ENCODE peak calls at places on chromosome 10, in seven cellular contexts. One of them, this sample, is unnamed.

GRCh38 chr10:25818751-25819150 is 115.3 kb upstream of the MYO3A start:
- DNase-seq in tibial nerve: no peak
- DNase-seq in uterus: no peak
- DNase-seq in HepG2: no peak
- DNase-seq in stomach: no peak
- DNase-seq in adrenal gland: no peak
- DNase-seq in ovary: no peak
- DNase-seq in this sample: no peak

GRCh38 chr10:26697163-26697921 is at the start of gene PDSS1:
- DNase-seq in tibial nerve: peak; percentile 45
- DNase-seq in uterus: peak; percentile 64
- DNase-seq in HepG2: peak; percentile 46
- DNase-seq in stomach: peak; percentile 75
- DNase-seq in adrenal gland: peak; percentile 68
- DNase-seq in ovary: peak; percentile 57
- DNase-seq in this sample: peak; percentile 71

GRCh38 chr10:55374917-55375316 is 573.9 kb upstream of the PCDH15 start:
- DNase-seq in tibial nerve: no peak
- DNase-seq in uterus: no peak
- DNase-seq in HepG2: no peak
- DNase-seq in stomach: no peak
- DNase-seq in adrenal gland: no peak
- DNase-seq in ovary: no peak
- DNase-seq in this sample: no peak

GRCh38 chr10:105140600-105140999 is 499.5 kb downstream of the SORCS3 start:
- DNase-seq in tibial nerve: no peak
- DNase-seq in uterus: no peak
- DNase-seq in HepG2: no peak
- DNase-seq in stomach: no peak
- DNase-seq in adrenal gland: no peak
- DNase-seq in ovary: no peak
- DNase-seq in this sample: no peak

GRCh38 chr10:131818510-131819234 is 82.1 kb upstream of the PPP2R2D start:
- DNase-seq in tibial nerve: no peak
- DNase-seq in uterus: no peak
- DNase-seq in HepG2: no peak
- DNase-seq in stomach: peak; percentile 23
- DNase-seq in adrenal gland: no peak
- DNase-seq in ovary: no peak
- DNase-seq in this sample: no peak

GRCh38 chr10:2933519-2933918 is 133.8 kb upstream of the PFKP start:
- DNase-seq in tibial nerve: no peak
- DNase-seq in uterus: no peak
- DNase-seq in HepG2: no peak
- DNase-seq in stomach: no peak
- DNase-seq in adrenal gland: no peak
- DNase-seq in ovary: no peak
- DNase-seq in this sample: no peak

GRCh38 chr10:113708640-113709039 is 28.9 kb downstream of the CASP7 start:
- DNase-seq in tibial nerve: no peak
- DNase-seq in uterus: no peak
- DNase-seq in HepG2: no peak
- DNase-seq in stomach: no peak
- DNase-seq in adrenal gland: no peak
- DNase-seq in ovary: no peak
- DNase-seq in this sample: no peak

GRCh38 chr10:11204355-11204879 is 186.7 kb downstream of the CELF2 start:
- DNase-seq in tibial nerve: no peak
- DNase-seq in uterus: no peak
- DNase-seq in HepG2: no peak
- DNase-seq in stomach: no peak
- DNase-seq in adrenal gland: no peak
- DNase-seq in ovary: no peak
- DNase-seq in this sample: peak; percentile 85

GRCh38 chr10:7134448-7134847 is 276.4 kb downstream of the SFMBT2 start:
- DNase-seq in tibial nerve: no peak
- DNase-seq in uterus: no peak
- DNase-seq in HepG2: no peak
- DNase-seq in stomach: no peak
- DNase-seq in adrenal gland: no peak
- DNase-seq in ovary: no peak
- DNase-seq in this sample: no peak

GRCh38 chr10:86596266-86596665 is 58.1 kb upstream of the OPN4 start:
- DNase-seq in tibial nerve: no peak
- DNase-seq in uterus: no peak
- DNase-seq in HepG2: no peak
- DNase-seq in stomach: no peak
- DNase-seq in adrenal gland: no peak
- DNase-seq in ovary: no peak
- DNase-seq in this sample: no peak

GRCh38 chr10:71279590-71280170 is 39.4 kb upstream of the SLC29A3 start:
- DNase-seq in tibial nerve: no peak
- DNase-seq in uterus: no peak
- DNase-seq in HepG2: no peak
- DNase-seq in stomach: no peak
- DNase-seq in adrenal gland: no peak
- DNase-seq in ovary: no peak
- DNase-seq in this sample: no peak

GRCh38 chr10:20855398-20856038 is 41.6 kb downstream of the NEBL start:
- DNase-seq in tibial nerve: no peak
- DNase-seq in uterus: no peak
- DNase-seq in HepG2: peak; percentile 28
- DNase-seq in stomach: no peak
- DNase-seq in adrenal gland: no peak
- DNase-seq in ovary: no peak
- DNase-seq in this sample: no peak

GRCh38 chr10:6537704-6538103 is 42.4 kb downstream of the PRKCQ start:
- DNase-seq in tibial nerve: no peak
- DNase-seq in uterus: no peak
- DNase-seq in HepG2: no peak
- DNase-seq in stomach: no peak
- DNase-seq in adrenal gland: no peak
- DNase-seq in ovary: no peak
- DNase-seq in this sample: no peak

GRCh38 chr10:56633876-56634452 is 272.9 kb upstream of the ZWINT start:
- DNase-seq in tibial nerve: no peak
- DNase-seq in uterus: no peak
- DNase-seq in HepG2: no peak
- DNase-seq in stomach: no peak
- DNase-seq in adrenal gland: no peak
- DNase-seq in ovary: no peak
- DNase-seq in this sample: no peak

GRCh38 chr10:79136227-79137005 is 67.7 kb downstream of the ZMIZ1 start:
- DNase-seq in tibial nerve: no peak
- DNase-seq in uterus: no peak
- DNase-seq in HepG2: no peak
- DNase-seq in stomach: no peak
- DNase-seq in adrenal gland: no peak
- DNase-seq in ovary: no peak
- DNase-seq in this sample: no peak

GRCh38 chr10:91799580-91799975 is 1.4 kb downstream of the TNKS2 start:
- DNase-seq in tibial nerve: no peak
- DNase-seq in uterus: no peak
- DNase-seq in HepG2: no peak
- DNase-seq in stomach: no peak
- DNase-seq in adrenal gland: no peak
- DNase-seq in ovary: no peak
- DNase-seq in this sample: no peak

GRCh38 chr10:133261726-133262325 is 14.8 kb downstream of the ADAM8 start:
- DNase-seq in tibial nerve: peak; percentile 77
- DNase-seq in uterus: peak; percentile 88
- DNase-seq in HepG2: no peak
- DNase-seq in stomach: peak; percentile 92
- DNase-seq in adrenal gland: peak; percentile 91
- DNase-seq in ovary: peak; percentile 97
- DNase-seq in this sample: peak; percentile 89

GRCh38 chr10:119413738-119414611 is 128.5 kb downstream of the RGS10 start:
- DNase-seq in tibial nerve: no peak
- DNase-seq in uterus: no peak
- DNase-seq in HepG2: no peak
- DNase-seq in stomach: peak; percentile 32
- DNase-seq in adrenal gland: no peak
- DNase-seq in ovary: peak; percentile 84
- DNase-seq in this sample: peak; percentile 39

GRCh38 chr10:4555920-4556319 is 270.1 kb upstream of the AKR1E2 start:
- DNase-seq in tibial nerve: no peak
- DNase-seq in uterus: no peak
- DNase-seq in HepG2: no peak
- DNase-seq in stomach: no peak
- DNase-seq in adrenal gland: no peak
- DNase-seq in ovary: no peak
- DNase-seq in this sample: no peak

GRCh38 chr10:129056734-129057689 is 410.0 kb upstream of the MGMT start:
- DNase-seq in tibial nerve: no peak
- DNase-seq in uterus: no peak
- DNase-seq in HepG2: no peak
- DNase-seq in stomach: no peak
- DNase-seq in adrenal gland: no peak
- DNase-seq in ovary: no peak
- DNase-seq in this sample: no peak

GRCh38 chr10:123170961-123171360 is 16.8 kb downstream of the BUB3 start:
- DNase-seq in tibial nerve: no peak
- DNase-seq in uterus: no peak
- DNase-seq in HepG2: peak; percentile 49
- DNase-seq in stomach: no peak
- DNase-seq in adrenal gland: no peak
- DNase-seq in ovary: no peak
- DNase-seq in this sample: no peak

GRCh38 chr10:115942106-115942505 is 330.9 kb downstream of the GFRA1 start:
- DNase-seq in tibial nerve: no peak
- DNase-seq in uterus: no peak
- DNase-seq in HepG2: no peak
- DNase-seq in stomach: no peak
- DNase-seq in adrenal gland: no peak
- DNase-seq in ovary: no peak
- DNase-seq in this sample: no peak

GRCh38 chr10:133277993-133278576 is 1.4 kb upstream of the ADAM8 start:
- DNase-seq in tibial nerve: no peak
- DNase-seq in uterus: no peak
- DNase-seq in HepG2: peak; percentile 72
- DNase-seq in stomach: peak; percentile 69
- DNase-seq in adrenal gland: peak; percentile 62
- DNase-seq in ovary: no peak
- DNase-seq in this sample: no peak

GRCh38 chr10:76150139-76150885 is 718.9 kb downstream of the LRMDA start:
- DNase-seq in tibial nerve: no peak
- DNase-seq in uterus: peak; percentile 42
- DNase-seq in HepG2: peak; percentile 96
- DNase-seq in stomach: peak; percentile 30
- DNase-seq in adrenal gland: no peak
- DNase-seq in ovary: peak; percentile 28
- DNase-seq in this sample: peak; percentile 69

GRCh38 chr10:2772135-2772534 is 295.2 kb upstream of the PFKP start:
- DNase-seq in tibial nerve: no peak
- DNase-seq in uterus: no peak
- DNase-seq in HepG2: no peak
- DNase-seq in stomach: no peak
- DNase-seq in adrenal gland: no peak
- DNase-seq in ovary: no peak
- DNase-seq in this sample: no peak

GRCh38 chr10:77896058-77896457 is 30.5 kb downstream of the DLG5 start:
- DNase-seq in tibial nerve: no peak
- DNase-seq in uterus: no peak
- DNase-seq in HepG2: no peak
- DNase-seq in stomach: no peak
- DNase-seq in adrenal gland: no peak
- DNase-seq in ovary: no peak
- DNase-seq in this sample: no peak
- H3K4me3 ChIP-seq in tibial nerve: no peak overlapping the region
- H3K4me3 ChIP-seq in uterus: no peak overlapping the region
- H3K4me3 ChIP-seq in HepG2: no peak overlapping the region
- H3K4me3 ChIP-seq in stomach: no peak overlapping the region
- H3K4me3 ChIP-seq in adrenal gland: no peak overlapping the region
- H3K4me3 ChIP-seq in ovary: no peak overlapping the region
- H3K4me3 ChIP-seq in this sample: no peak overlapping the region

GRCh38 chr10:100019824-100020160 is 10.0 kb upstream of the DNMBP start:
- DNase-seq in tibial nerve: no peak
- DNase-seq in uterus: no peak
- DNase-seq in HepG2: peak; percentile 40
- DNase-seq in stomach: no peak
- DNase-seq in adrenal gland: no peak
- DNase-seq in ovary: no peak
- DNase-seq in this sample: no peak

GRCh38 chr10:100021322-100021721 is 11.6 kb upstream of the DNMBP start:
- DNase-seq in tibial nerve: no peak
- DNase-seq in uterus: no peak
- DNase-seq in HepG2: no peak
- DNase-seq in stomach: no peak
- DNase-seq in adrenal gland: no peak
- DNase-seq in ovary: no peak
- DNase-seq in this sample: no peak

GRCh38 chr10:100022403-100022802 is 12.7 kb upstream of the DNMBP start:
- DNase-seq in tibial nerve: no peak
- DNase-seq in uterus: no peak
- DNase-seq in HepG2: no peak
- DNase-seq in stomach: no peak
- DNase-seq in adrenal gland: no peak
- DNase-seq in ovary: no peak
- DNase-seq in this sample: no peak

GRCh38 chr10:100020883-100021248 is 11.1 kb upstream of the DNMBP start:
- DNase-seq in tibial nerve: no peak
- DNase-seq in uterus: no peak
- DNase-seq in HepG2: no peak
- DNase-seq in stomach: no peak
- DNase-seq in adrenal gland: no peak
- DNase-seq in ovary: no peak
- DNase-seq in this sample: no peak

GRCh38 chr10:100020161-100020882 is 10.6 kb upstream of the DNMBP start:
- DNase-seq in tibial nerve: no peak
- DNase-seq in uterus: no peak
- DNase-seq in HepG2: peak; percentile 81
- DNase-seq in stomach: no peak
- DNase-seq in adrenal gland: no peak
- DNase-seq in ovary: no peak
- DNase-seq in this sample: no peak
- TF ChIP-seq POLR2A in tibial nerve: no peak
- TF ChIP-seq POLR2A in uterus: no peak
- TF ChIP-seq POLR2A in HepG2: no peak
- TF ChIP-seq POLR2A in stomach: no peak
- TF ChIP-seq POLR2A in adrenal gland: no peak
- TF ChIP-seq POLR2A in ovary: no peak
- TF ChIP-seq POLR2A in this sample: no peak

GRCh38 chr10:96643920-96644319 is 57.1 kb upstream of the TM9SF3 start:
- DNase-seq in tibial nerve: no peak
- DNase-seq in uterus: no peak
- DNase-seq in HepG2: no peak
- DNase-seq in stomach: no peak
- DNase-seq in adrenal gland: no peak
- DNase-seq in ovary: no peak
- DNase-seq in this sample: no peak
- H3K4me1 ChIP-seq in tibial nerve: no peaks in the 10 kb centered on the region
- H3K4me1 ChIP-seq in uterus: no peaks in the 10 kb centered on the region
- H3K4me1 ChIP-seq in HepG2: peaks cover 30% of the 10 kb centered on the region
- H3K4me1 ChIP-seq in stomach: no peaks in the 10 kb centered on the region
- H3K4me1 ChIP-seq in adrenal gland: no peaks in the 10 kb centered on the region
- H3K4me1 ChIP-seq in ovary: no peaks in the 10 kb centered on the region
- H3K4me1 ChIP-seq in this sample: no peaks in the 10 kb centered on the region

DNA sequence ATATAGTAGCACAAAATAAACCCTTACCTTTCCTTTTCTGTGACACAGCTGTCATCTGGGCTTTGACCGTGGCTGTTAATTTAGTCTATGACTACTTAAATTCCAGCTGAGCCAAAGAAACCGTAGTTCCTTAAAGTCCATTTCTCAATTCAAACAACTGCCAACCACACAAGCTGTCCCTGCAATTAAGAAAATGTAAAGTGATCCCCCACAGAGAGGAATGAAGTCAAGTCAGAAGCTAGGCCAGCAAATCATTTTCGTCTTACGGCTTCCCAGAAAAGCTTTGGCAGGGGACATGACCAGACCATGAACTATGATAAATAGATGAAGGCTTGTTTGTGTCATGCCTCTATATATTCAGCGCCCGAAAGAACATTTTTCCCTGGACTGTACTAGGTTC is 54.6 kb downstream of the HACD1 start:
- DNase-seq in tibial nerve: no peak
- DNase-seq in uterus: no peak
- DNase-seq in HepG2: no peak
- DNase-seq in stomach: no peak
- DNase-seq in adrenal gland: no peak
- DNase-seq in ovary: no peak
- DNase-seq in this sample: no peak
- H3K4me3 ChIP-seq in tibial nerve: no peak overlapping the region
- H3K4me3 ChIP-seq in uterus: no peak overlapping the region
- H3K4me3 ChIP-seq in HepG2: no peak overlapping the region
- H3K4me3 ChIP-seq in stomach: no peak overlapping the region
- H3K4me3 ChIP-seq in adrenal gland: no peak overlapping the region
- H3K4me3 ChIP-seq in ovary: no peak overlapping the region
- H3K4me3 ChIP-seq in this sample: no peak overlapping the region

This sample was measured in thyroid gland.